ENCODE peak calls at places on chromosomes 12 and 14, in seven cellular contexts. I is stimulated activated CD8-positive, alpha-beta memory T cell treated with anti-CD3 and anti-CD28 coated beads, Interleukin-4, amount 100 ng/mL, for 1 hour; P is activated T-helper 9 cell treated with anti-CD3 and anti-CD28 coated beads, Interleukin-2, amount 50 U/mL, for 16 hours; M is fibroblast of gingiva; J is RPMI7951; N is amygdala; O is CD4-positive, CD25-positive, alpha-beta regulatory T cell. K is an unnamed sample.

GRCh38 chr14:55126089-55126488 is 3.0 kb upstream of the LGALS3 start:
- DNase-seq in M (peak; percentile 53), J (no peak), I (no peak), N (no peak), O (no peak), P (no peak), K (no peak)

GRCh38 chr12:120220838-120221575 is 20.1 kb upstream of the RPLP0 start:
- DNase-seq in J (peak; percentile 31), I (no peak), N (no peak), M (no peak), P (no peak), O (no peak), K (no peak)

GRCh38 chr12:76029982-76030377 is 1.6 kb downstream of the PHLDA1 start:
- DNase-seq in I (no peak), O (no peak), N (no peak), M (peak; percentile 44), J (peak; percentile 56), P (no peak), K (no peak)

GRCh38 chr12:65324056-65324455 is 45.6 kb downstream of the MSRB3 start:
- DNase-seq in M (no peak), I (no peak), P (no peak), N (no peak), J (no peak), O (no peak), K (no peak)

GRCh38 chr12:96020314-96021003 is 14.9 kb downstream of the LTA4H start:
- DNase-seq in M (no peak), N (no peak), O (no peak), I (no peak), J (no peak), P (no peak), K (no peak)

GRCh38 chr12:90120627-90121026 is 412.0 kb upstream of the ATP2B1 start:
- DNase-seq in M (no peak), P (no peak), I (no peak), J (no peak), O (no peak), N (no peak), K (no peak)

GRCh38 chr14:92190768-92191167 is 69.0 kb downstream of the CPSF2 start:
- DNase-seq in N (no peak), O (no peak), P (no peak), J (no peak), M (no peak), I (no peak), K (peak; percentile 46)

GRCh38 chr12:68950511-68950910 is 17.5 kb upstream of the CPM start:
- DNase-seq in P (no peak), J (no peak), O (no peak), M (no peak), I (no peak), N (no peak), K (no peak)

GRCh38 chr14:92850492-92850891 is 56.4 kb downstream of the GOLGA5 start:
- DNase-seq in I (no peak), M (peak; percentile 39), N (no peak), O (no peak), J (peak; percentile 3), P (no peak), K (no peak)

GRCh38 chr12:46303039-46303666 is 34.3 kb upstream of the SLC38A1 start:
- DNase-seq in J (peak; percentile 26), I (no peak), P (peak; percentile 15), N (no peak), M (peak; percentile 37), O (peak; percentile 35), K (no peak)

GRCh38 chr12:124506145-124506831 is 61.1 kb downstream of the NCOR2 start:
- DNase-seq in P (no peak), J (no peak), N (no peak), O (no peak), I (no peak), M (peak; percentile 61), K (no peak)

GRCh38 chr12:119423285-119423684 is 88.8 kb downstream of the CCDC60 start:
- DNase-seq in P (no peak), O (no peak), I (no peak), M (no peak), J (no peak), N (no peak), K (peak; percentile 13)

GRCh38 chr12:79737875-79738718 is 47.3 kb upstream of the PAWR start:
- DNase-seq in M (peak; percentile 50), O (no peak), I (no peak), J (peak; percentile 64), P (no peak), N (no peak), K (peak; percentile 59)

GRCh38 chr14:50025776-50026175 is 90.6 kb downstream of the VCPKMT start:
- DNase-seq in P (no peak), N (no peak), I (no peak), M (peak; percentile 24), O (no peak), J (peak; percentile 63), K (no peak)

GRCh38 chr12:81245458-81245857 is 167.6 kb downstream of the ACSS3 start:
- DNase-seq in N (no peak), P (no peak), O (no peak), M (peak; percentile 2), I (no peak), J (no peak), K (no peak)

GRCh38 chr12:5586201-5586600 is 154.3 kb downstream of the NTF3 start:
- DNase-seq in O (no peak), I (no peak), P (no peak), N (no peak), M (no peak), J (peak; percentile 76), K (no peak)

GRCh38 chr12:116382456-116382902 is 105.0 kb upstream of the MED13L start:
- DNase-seq in N (no peak), O (no peak), J (no peak), P (no peak), M (peak; percentile 58), I (no peak), K (no peak)

GRCh38 chr14:53663709-53664108 is 292.9 kb downstream of the BMP4 start:
- DNase-seq in I (no peak), M (peak; percentile 24), O (no peak), J (peak; percentile 41), P (no peak), N (no peak), K (no peak)

GRCh38 chr12:113449299-113449698 is 22.4 kb downstream of the LHX5 start:
- DNase-seq in I (no peak), J (no peak), O (no peak), N (no peak), M (no peak), P (no peak), K (no peak)

GRCh38 chr14:65054471-65055085 is 47.7 kb downstream of the MAX start:
- DNase-seq in M (no peak), J (no peak), P (no peak), O (no peak), I (no peak), N (no peak), K (no peak)

GRCh38 chr12:49673446-49674317 is 33.5 kb downstream of the FMNL3 start:
- DNase-seq in M (peak; percentile 98), N (peak; percentile 89), J (peak; percentile 96), O (peak; percentile 13), I (no peak), P (no peak), K (peak; percentile 91)

GRCh38 chr12:47838286-47838931 is 18.7 kb upstream of the HDAC7 start:
- DNase-seq in P (no peak), M (peak; percentile 32), N (peak; percentile 10), I (no peak), J (peak; percentile 39), O (no peak), K (no peak)

GRCh38 chr12:131112690-131113290 is 159.1 kb downstream of the ADGRD1 start:
- DNase-seq in O (no peak), I (no peak), M (no peak), N (no peak), P (no peak), J (no peak), K (no peak)

GRCh38 chr14:70021548-70021947 is 142.3 kb downstream of the SMOC1 start:
- DNase-seq in P (no peak), I (no peak), N (no peak), O (no peak), M (no peak), J (no peak), K (no peak)

GRCh38 chr14:102472815-102473158 is 36.8 kb downstream of the ANKRD9 start:
- DNase-seq in M (no peak), O (no peak), P (no peak), N (no peak), J (no peak), I (no peak), K (no peak)

GRCh38 chr14:92692822-92693226 is 55.6 kb downstream of the LGMN start:
- DNase-seq in I (no peak), J (no peak), M (no peak), P (no peak), N (no peak), O (no peak), K (peak; percentile 93)

GRCh38 chr12:124529595-124530276 is 37.7 kb downstream of the NCOR2 start:
- DNase-seq in M (no peak), J (no peak), N (no peak), I (no peak), P (no peak), O (no peak), K (no peak)

GRCh38 chr12:27290501-27291168 is 42.0 kb upstream of the BMAL2 start:
- DNase-seq in M (no peak), J (no peak), N (no peak), O (no peak), P (no peak), I (no peak), K (no peak)

GRCh38 chr14:54702014-54702491 is 135.1 kb downstream of the SAMD4A start:
- DNase-seq in N (no peak), P (no peak), M (no peak), J (no peak), I (no peak), O (no peak), K (no peak)

K was measured in NCI-H774.